ENCODE peak calls at places on chromosome 19, in four cellular contexts. E is IMR-90, V is foreskin fibroblast, L is GM12864. K is an unnamed sample.
A peak's percentile ranks its signal among the peaks of the same experiment; 100 is the strongest.

GRCh38 chr19:53655042-53655665 is 23.4 kb downstream of the DPRX start:
- DNase-seq in E (no peak), V (no peak), L (no peak), K (no peak)

GRCh38 chr19:4095488-4095844 is 28.5 kb downstream of the MAP2K2 start:
- DNase-seq in E (no peak), V (no peak), L (no peak), K (no peak)

GRCh38 chr19:40267601-40267997 is 17.5 kb downstream of the AKT2 start:
- DNase-seq in E (no peak), V (no peak), L (no peak), K (no peak)

GRCh38 chr19:32166238-32166637 is 179.2 kb upstream of the ZNF507 start:
- DNase-seq in E (no peak), V (no peak), L (no peak), K (no peak)

GRCh38 chr19:16208064-16208759 is 10.5 kb downstream of the AP1M1 start:
- DNase-seq in E (no peak), V (no peak), L (no peak), K (no peak)

GRCh38 chr19:39408392-39409206 is 2.0 kb downstream of the ZFP36 start:
- DNase-seq in E (peak; percentile 52), V (peak; percentile 52), L (no peak), K (peak; percentile 59)

GRCh38 chr19:58479303-58479702 is 3.2 kb downstream of the ZNF446 start:
- DNase-seq in E (no peak), V (no peak), L (no peak), K (no peak)

GRCh38 chr19:40225440-40226305 is 816 bp downstream of the CCNP start:
- DNase-seq in E (peak; percentile 37), V (peak; percentile 50), L (no peak), K (peak; percentile 27)

GRCh38 chr19:40560092-40560507 is 16.6 kb upstream of the SHKBP1 start:
- DNase-seq in E (no peak), V (no peak), L (no peak), K (no peak)

GRCh38 chr19:33813391-33814101 is 16.9 kb downstream of the KCTD15 start:
- DNase-seq in E (no peak), V (no peak), L (no peak), K (no peak)

GRCh38 chr19:46892252-46893179 is 31.7 kb downstream of the ARHGAP35 start:
- DNase-seq in E (no peak), V (no peak), L (no peak), K (no peak)

GRCh38 chr19:34397853-34398252 is 6.3 kb upstream of the PDCD2L start:
- DNase-seq in E (no peak), V (no peak), L (no peak), K (no peak)

GRCh38 chr19:40650749-40651305 is 39.6 kb downstream of the NUMBL start:
- DNase-seq in E (peak; percentile 74), V (peak; percentile 67), L (no peak), K (peak; percentile 98)

GRCh38 chr19:48393559-48394330 is at the start of gene GRIN2D:
- DNase-seq in E (peak; percentile 33), V (no peak), L (no peak), K (no peak)

GRCh38 chr19:6997679-6998445 is 23.4 kb downstream of the MBD3L2B start:
- DNase-seq in E (no peak), V (peak; percentile 7), L (no peak), K (no peak)

GRCh38 chr19:36182612-36183454 is 30.6 kb upstream of the COX7A1 start:
- DNase-seq in E (peak; percentile 77), V (no peak), L (no peak), K (no peak)

GRCh38 chr19:12720851-12721655 is 2.7 kb downstream of the TNPO2 start:
- DNase-seq in E (no peak), V (peak; percentile 10), L (no peak), K (peak; percentile 17)

GRCh38 chr19:40223135-40223822 is 3.2 kb downstream of the CCNP start:
- DNase-seq in E (no peak), V (no peak), L (no peak), K (no peak)

GRCh38 chr19:15463865-15464371 is 426 bp downstream of the RASAL3 start:
- DNase-seq in E (no peak), V (no peak), L (peak; percentile 40), K (no peak)

GRCh38 chr19:6271721-6272410 is 7.9 kb downstream of the MLLT1 start:
- DNase-seq in E (peak; percentile 74), V (peak; percentile 55), L (no peak), K (peak; percentile 97)

GRCh38 chr19:41657157-41657556 is 30.3 kb upstream of the CEACAM4 start:
- DNase-seq in E (no peak), V (no peak), L (no peak), K (no peak)

GRCh38 chr19:4064551-4065260 is 2.0 kb downstream of the ZBTB7A start:
- DNase-seq in E (no peak), V (no peak), L (no peak), K (no peak)

GRCh38 chr19:57720878-57721277 is 6.5 kb downstream of the ZNF671 start:
- DNase-seq in E (no peak), V (no peak), L (no peak), K (no peak)

GRCh38 chr19:4567584-4568071 is 8.1 kb upstream of the SEMA6B start:
- DNase-seq in E (peak; percentile 20), V (no peak), L (no peak), K (peak; percentile 61)

GRCh38 chr19:46609511-46610412 is 8.6 kb downstream of the CALM3 start:
- DNase-seq in E (no peak), V (no peak), L (no peak), K (no peak)

GRCh38 chr19:39845172-39845571 is 1.0 kb downstream of the FBL start:
- DNase-seq in E (no peak), V (no peak), L (no peak), K (no peak)

GRCh38 chr19:49118565-49119410 is at the start of gene C19orf73:
- DNase-seq in E (peak; percentile 91), V (peak; percentile 93), L (peak; percentile 76), K (peak; percentile 90)

GRCh38 chr19:10979950-10980349 is 19.1 kb downstream of the SMARCA4 start:
- DNase-seq in E (no peak), V (no peak), L (no peak), K (no peak)

GRCh38 chr19:33490041-33490451 is 31.5 kb downstream of the PEPD start:
- DNase-seq in E (no peak), V (no peak), L (no peak), K (no peak)

GRCh38 chr19:29662604-29663404 is 2.5 kb upstream of the PLEKHF1 start:
- DNase-seq in E (peak; percentile 94), V (peak; percentile 90), L (no peak), K (peak; percentile 99)

GRCh38 chr19:31717316-31717715 is 368.1 kb upstream of the TSHZ3 start:
- DNase-seq in E (no peak), V (no peak), L (no peak), K (no peak)

GRCh38 chr19:34482380-34483250 is 1.1 kb downstream of the WTIP start:
- DNase-seq in E (peak; percentile 37), V (peak; percentile 41), L (no peak), K (peak; percentile 32)

GRCh38 chr19:21321134-21321533 is 8.1 kb downstream of the ZNF708 start:
- DNase-seq in E (no peak), V (no peak), L (no peak), K (no peak)

GRCh38 chr19:43524922-43525835 is 1.8 kb downstream of the ETHE1 start:
- DNase-seq in E (peak; percentile 32), V (no peak), L (no peak), K (peak; percentile 61)

DNA sequence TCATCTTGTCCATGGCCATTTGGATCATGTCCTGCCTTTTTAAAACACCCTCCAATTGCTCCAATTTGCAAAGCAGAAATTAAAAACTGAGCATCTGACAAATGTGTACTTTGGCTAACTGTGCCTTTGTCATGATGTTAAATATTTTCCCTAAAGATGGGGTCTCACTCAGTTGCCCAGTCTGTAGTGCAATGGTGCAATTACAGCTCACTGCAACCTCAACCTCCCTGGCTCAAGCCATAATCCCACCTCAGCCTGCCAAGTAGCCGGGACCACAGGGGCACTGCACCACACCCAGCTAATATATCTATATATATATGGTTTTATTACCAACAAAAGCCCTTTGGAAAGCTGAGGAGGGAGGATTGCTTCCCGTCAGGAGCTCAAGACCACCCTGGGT is 782.7 kb downstream of the UQCRFS1 start:
- DNase-seq in E (no peak), V (no peak), L (no peak), K (no peak)
- TF ChIP-seq CTCF in E (no peak), V (no peak), L (no peak), K (no peak)

GRCh38 chr19:45402469-45403070 is 2.3 kb downstream of the PPP1R13L start:
- DNase-seq in E (no peak), V (no peak), L (no peak), K (no peak)

GRCh38 chr19:45403781-45404556 is 900 bp downstream of the PPP1R13L start:
- DNase-seq in E (no peak), V (no peak), L (no peak), K (no peak)

GRCh38 chr19:45403272-45403671 is 1.6 kb downstream of the PPP1R13L start:
- DNase-seq in E (no peak), V (no peak), L (no peak), K (no peak)

GRCh38 chr19:45400192-45400591 is 4.7 kb downstream of the PPP1R13L start:
- DNase-seq in E (no peak), V (no peak), L (no peak), K (no peak)

GRCh38 chr19:45401815-45402468 is 2.9 kb downstream of the PPP1R13L start:
- DNase-seq in E (no peak), V (no peak), L (no peak), K (no peak)
- TF ChIP-seq CTCF in E (no peak), V (peak; percentile 39), L (no peak), K (no peak)

GRCh38 chr19:19131989-19132388 is 6.3 kb downstream of the TMEM161A start:
- DNase-seq in E (no peak), V (no peak), L (no peak), K (no peak)
- TF ChIP-seq CTCF in E (no peak), V (no peak), L (no peak), K (no peak)

DNA sequence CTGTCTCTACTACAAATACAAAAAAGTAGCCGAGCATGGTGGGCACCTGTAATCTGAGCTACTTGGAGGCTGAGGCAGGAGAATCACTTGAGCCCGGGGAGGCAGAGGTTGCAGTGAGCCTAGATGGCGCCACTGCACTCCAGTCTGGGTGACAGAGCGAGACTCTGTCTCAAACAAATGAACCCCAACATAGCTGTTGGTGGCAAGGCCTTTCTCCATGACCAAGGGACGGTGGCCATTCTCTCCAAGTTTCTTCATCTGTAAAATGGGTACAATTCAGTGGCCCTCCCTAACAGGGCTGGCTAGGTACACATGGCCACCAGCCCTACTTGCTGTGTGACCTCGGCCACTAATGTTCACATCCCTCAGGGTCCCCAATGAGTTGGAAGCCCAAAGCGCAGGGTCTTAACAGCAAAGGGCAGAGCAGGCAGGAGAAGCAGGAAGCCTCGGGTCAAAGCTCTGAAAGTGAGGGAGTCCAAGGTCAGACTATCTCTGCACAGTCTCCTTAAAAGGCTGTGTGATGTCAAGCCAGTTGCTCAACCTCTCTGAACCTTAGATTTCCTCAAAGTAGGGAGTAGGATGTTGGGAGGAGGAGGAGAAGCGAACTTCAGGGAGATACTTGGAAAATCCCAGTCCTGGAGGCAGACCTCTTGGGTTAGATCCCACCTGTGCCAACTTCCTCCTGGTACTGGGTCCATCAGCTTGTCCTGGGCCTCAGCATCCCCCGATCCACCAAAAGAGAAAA is 2.7 kb downstream of the JUND start:
- DNase-seq in E (no peak), V (no peak), L (no peak), K (peak; percentile 33)
- TF ChIP-seq CTCF in E (peak; percentile 24), V (peak; percentile 18), L (peak; percentile 34), K (peak; percentile 35)

DNA sequence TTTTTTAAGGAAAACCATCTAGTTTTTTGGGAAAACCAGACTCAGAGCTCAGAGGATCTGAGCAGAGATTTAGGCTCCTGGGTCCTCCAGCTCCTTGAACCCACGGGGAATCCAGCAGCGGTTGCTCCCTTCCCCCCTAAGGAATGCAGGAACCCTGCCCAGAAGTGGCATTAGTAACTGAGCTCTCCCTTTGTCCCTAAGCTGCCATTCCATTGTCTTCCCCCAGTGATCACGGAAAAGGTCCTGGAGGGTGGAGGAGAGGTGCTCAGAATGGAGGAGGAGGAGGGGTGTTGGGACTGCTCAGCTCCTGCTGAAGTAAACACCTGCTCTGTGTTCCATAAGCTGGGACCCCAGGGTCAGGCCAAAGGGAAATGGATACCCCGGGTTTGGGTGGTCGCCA is 16.8 kb upstream of the OR1M1 start:
- DNase-seq in E (no peak), V (no peak), L (no peak), K (no peak)
- TF ChIP-seq CTCF in E (no peak), V (no peak), L (no peak), K (no peak)